ENCODE peak calls at places on chromosomes 7 and 10, in seven cellular contexts. Y, N, V, B, H, Q and R are unnamed samples.

GRCh38 chr10:61010863-61011262 is 66.9 kb upstream of the RHOBTB1 start:
- DNase-seq in Y (no peak), V (no peak), N (no peak), H (no peak), B (no peak), Q (no peak), R (no peak)

GRCh38 chr7:45129181-45129800 is 17.8 kb upstream of the TBRG4 start:
- DNase-seq in B (no peak), V (no peak), Y (no peak), N (no peak), Q (no peak), H (no peak), R (no peak)

GRCh38 chr10:70952446-70952845 is 64.1 kb upstream of the PCBD1 start:
- DNase-seq in Q (no peak), Y (no peak), B (no peak), V (no peak), N (no peak), H (no peak), R (no peak)

GRCh38 chr10:75540357-75541335 is 109.2 kb downstream of the LRMDA start:
- DNase-seq in B (no peak), H (no peak), Y (no peak), Q (no peak), N (no peak), V (no peak), R (no peak)

GRCh38 chr7:21587139-21587773 is 44.4 kb downstream of the DNAH11 start:
- DNase-seq in H (no peak), Q (no peak), N (no peak), Y (no peak), V (no peak), B (no peak), R (no peak)

GRCh38 chr7:80279760-80280159 is 145.1 kb downstream of the GNAI1 start:
- DNase-seq in V (no peak), Y (no peak), H (no peak), B (no peak), N (no peak), Q (no peak), R (no peak)

GRCh38 chr10:49664006-49664841 is 15.2 kb upstream of the C10orf53 start:
- DNase-seq in V (no peak), B (no peak), N (no peak), Y (no peak), H (no peak), Q (peak), R (no peak)

GRCh38 chr7:138161600-138162081 is 85.4 kb downstream of the AKR1D1 start:
- DNase-seq in Y (peak), H (peak), B (peak), N (peak), V (peak), Q (peak), R (peak)

GRCh38 chr10:102274062-102274461 is 28.7 kb downstream of the GBF1 start:
- DNase-seq in Y (no peak), H (no peak), N (no peak), V (no peak), B (no peak), Q (no peak), R (no peak)

GRCh38 chr7:98287486-98287959 is 6.0 kb downstream of the BRI3 start:
- DNase-seq in Q (no peak), B (peak), H (peak), N (no peak), Y (no peak), V (no peak), R (no peak)

GRCh38 chr10:109456566-109457361 is 466.5 kb downstream of the XPNPEP1 start:
- DNase-seq in Y (peak), Q (peak), B (no peak), H (no peak), N (no peak), V (no peak), R (no peak)

GRCh38 chr7:17099083-17099973 is 199.1 kb upstream of the AHR start:
- DNase-seq in N (no peak), B (no peak), V (no peak), Q (no peak), H (peak), Y (no peak), R (no peak)

GRCh38 chr7:157017149-157017548 is 6.7 kb upstream of the MNX1 start:
- DNase-seq in Q (peak), B (no peak), H (no peak), Y (no peak), V (no peak), N (no peak), R (no peak)

GRCh38 chr7:83541187-83541960 is 107.6 kb downstream of the SEMA3E start:
- DNase-seq in Y (no peak), H (no peak), V (no peak), N (no peak), B (no peak), Q (no peak), R (no peak)

GRCh38 chr7:7792089-7792488 is 73.7 kb upstream of the RPA3 start:
- DNase-seq in V (no peak), Y (no peak), Q (no peak), B (no peak), N (no peak), H (no peak), R (no peak)

GRCh38 chr10:20891338-20891714 is 5.8 kb downstream of the NEBL start:
- DNase-seq in H (no peak), V (no peak), B (no peak), N (no peak), Q (no peak), Y (no peak), R (no peak)

GRCh38 chr10:96618648-96619047 is 31.8 kb upstream of the TM9SF3 start:
- DNase-seq in N (no peak), B (no peak), Q (no peak), H (no peak), V (no peak), Y (no peak), R (no peak)

GRCh38 chr7:52119537-52119936 is 802.9 kb upstream of the COBL start:
- DNase-seq in Q (no peak), V (no peak), H (no peak), N (no peak), Y (no peak), B (no peak), R (no peak)

GRCh38 chr7:105387621-105388372 is 924 bp downstream of the SRPK2 start:
- DNase-seq in Y (peak), Q (peak), H (peak), B (no peak), N (peak), V (no peak), R (peak)

GRCh38 chr10:44217274-44217820 is 167.6 kb downstream of the CXCL12 start:
- DNase-seq in Q (no peak), N (no peak), Y (no peak), V (no peak), B (no peak), H (no peak), R (no peak)

GRCh38 chr10:30059209-30060107 is at the start of gene JCAD:
- DNase-seq in Q (peak), B (no peak), H (no peak), V (no peak), N (peak), Y (peak), R (peak)

DNA sequence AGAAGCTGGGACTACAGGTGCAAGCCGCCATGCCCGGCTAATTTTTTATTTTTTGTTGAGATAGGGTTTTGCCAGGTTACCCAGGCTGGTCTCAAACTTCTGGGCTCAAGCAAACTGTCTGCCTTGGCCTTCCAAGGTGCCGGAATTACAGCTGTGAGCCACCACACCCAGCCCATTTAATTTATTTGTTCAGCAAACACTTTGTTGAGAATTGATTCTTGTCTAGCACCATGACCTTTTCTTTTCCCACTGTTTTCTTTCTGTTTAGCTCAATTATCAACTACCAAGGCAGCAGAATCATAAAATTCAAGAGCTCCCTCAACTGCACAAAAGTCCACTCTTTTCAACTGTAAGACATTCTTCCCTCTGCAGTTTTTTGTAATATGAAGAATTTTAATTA is 47.8 kb upstream of the PARD3 start:
- DNase-seq in V (no peak), H (no peak), N (no peak), Y (no peak), B (no peak), Q (no peak), R (no peak)
- TF ChIP-seq POLR2AphosphoS5 in V (no peak), H (no peak), N (no peak), Y (no peak), B (no peak), Q (no peak), R (no peak)

GRCh38 chr10:11330383-11331020 is 280.9 kb downstream of the USP6NL start:
- DNase-seq in Y (no peak), Q (no peak), N (no peak), B (no peak), H (no peak), V (no peak), R (no peak)
- TF ChIP-seq TAF1 in Y (no peak), Q (no peak), N (no peak), B (no peak), H (no peak), V (no peak), R (no peak)

DNA sequence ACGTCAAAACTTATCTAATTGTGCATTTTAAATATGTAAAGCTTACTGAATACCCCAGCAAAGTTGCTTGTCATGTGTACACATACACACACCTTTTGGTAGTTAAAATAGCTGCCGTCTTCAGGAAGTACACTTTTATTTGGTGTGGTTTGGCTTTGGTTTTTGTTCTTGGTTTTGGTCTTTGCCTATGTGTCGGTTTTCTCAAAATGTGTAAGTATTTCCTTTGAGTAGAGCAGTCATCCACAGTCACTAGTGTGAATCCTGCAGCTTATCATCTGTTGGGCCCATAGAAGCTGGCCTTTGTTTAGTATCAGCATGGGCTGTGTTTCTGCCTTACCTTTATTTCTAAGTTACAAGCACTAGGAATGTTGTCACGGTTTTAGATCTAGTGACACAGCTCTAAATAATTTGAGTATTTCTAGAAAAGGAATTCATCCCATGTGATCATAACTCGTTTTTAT is 35.3 kb downstream of the NET1 start:
- DNase-seq in Q (no peak), N (no peak), Y (no peak), B (no peak), H (no peak), V (peak), R (no peak)
- TF ChIP-seq POLR2AphosphoS5 in Q (no peak), N (no peak), Y (no peak), B (no peak), H (no peak), V (no peak), R (no peak)

GRCh38 chr10:112024079-112024478 is 159.5 kb downstream of the GPAM start:
- DNase-seq in N (no peak), Q (no peak), B (no peak), Y (no peak), V (no peak), H (no peak), R (no peak)

GRCh38 chr10:112025228-112025627 is 158.3 kb downstream of the GPAM start:
- DNase-seq in Y (no peak), V (no peak), Q (no peak), B (no peak), N (no peak), H (no peak), R (no peak)

GRCh38 chr10:112030431-112030830 is 153.1 kb downstream of the GPAM start:
- DNase-seq in H (no peak), B (no peak), Y (no peak), V (no peak), N (no peak), Q (no peak), R (no peak)

GRCh38 chr10:112027881-112028280 is 155.7 kb downstream of the GPAM start:
- DNase-seq in Y (no peak), N (no peak), H (no peak), V (no peak), Q (no peak), B (no peak), R (no peak)

GRCh38 chr10:112026438-112026837 is 157.1 kb downstream of the GPAM start:
- DNase-seq in Y (no peak), N (no peak), B (no peak), H (no peak), Q (no peak), V (no peak), R (no peak)
- TF ChIP-seq TAF1 in Y (no peak), N (no peak), B (no peak), H (no peak), Q (no peak), V (no peak), R (no peak)